ENCODE peak calls at places on chromosomes 3 and 15, in ten cellular contexts. H, T, Z, C, M, J, Q, X, V and G are unnamed samples.

GRCh38 chr15:57217716-57218598 is 158.3 kb upstream of the CGNL1 start:
- DNase-seq in H (no peak), T (no peak), Z (no peak), C (no peak), M (no peak), J (no peak), Q (no peak), X (no peak), V (no peak), G (no peak)

GRCh38 chr3:23865595-23866396 is 51.0 kb downstream of the NKIRAS1 start:
- DNase-seq in H (peak), T (peak), Z (peak), C (no peak), M (peak), J (peak), Q (no peak), X (no peak), V (no peak), G (no peak)

GRCh38 chr15:26394801-26395200 is 378.1 kb downstream of the GABRB3 start:
- DNase-seq in H (no peak), T (no peak), Z (peak), C (no peak), M (peak), J (no peak), Q (no peak), X (no peak), V (no peak), G (no peak)

GRCh38 chr15:57502116-57502515 is 89.6 kb upstream of the MYZAP start:
- DNase-seq in H (no peak), T (no peak), Z (no peak), C (no peak), M (no peak), J (peak), Q (no peak), X (no peak), V (no peak), G (no peak)

GRCh38 chr15:57761562-57761961 is 55.0 kb downstream of the POLR2M start:
- DNase-seq in H (no peak), T (no peak), Z (no peak), C (no peak), M (no peak), J (no peak), Q (no peak), X (no peak), V (no peak), G (no peak)

GRCh38 chr3:113676252-113676651 is 20.2 kb downstream of the USF3 start:
- DNase-seq in H (no peak), T (no peak), Z (no peak), C (no peak), M (no peak), J (no peak), Q (no peak), X (no peak), V (peak), G (no peak)

GRCh38 chr3:101158374-101158773 is 162.0 kb downstream of the IMPG2 start:
- DNase-seq in H (no peak), T (no peak), Z (no peak), C (no peak), M (no peak), J (no peak), Q (no peak), X (no peak), V (no peak), G (no peak)

GRCh38 chr15:74464897-74465296 is 3.9 kb upstream of the UBL7 start:
- DNase-seq in H (no peak), T (no peak), Z (no peak), C (no peak), M (no peak), J (no peak), Q (no peak), X (no peak), V (no peak), G (no peak)

GRCh38 chr3:67580430-67581000 is 73.9 kb downstream of the SUCLG2 start:
- DNase-seq in H (no peak), T (no peak), Z (no peak), C (no peak), M (no peak), J (no peak), Q (no peak), X (no peak), V (no peak), G (no peak)

GRCh38 chr3:194621947-194622346 is 11.3 kb downstream of the TMEM44 start:
- DNase-seq in H (no peak), T (no peak), Z (no peak), C (no peak), M (no peak), J (no peak), Q (no peak), X (no peak), V (no peak), G (no peak)

GRCh38 chr3:107524214-107525100 is 1.7 kb downstream of the BBX start:
- DNase-seq in H (peak), T (peak), Z (peak), C (peak), M (peak), J (peak), Q (peak), X (peak), V (peak), G (peak)

GRCh38 chr3:69353492-69353891 is 32.4 kb downstream of the FRMD4B start:
- DNase-seq in H (no peak), T (no peak), Z (no peak), C (no peak), M (peak), J (no peak), Q (no peak), X (no peak), V (peak), G (no peak)

GRCh38 chr3:65479118-65479517 is 559.6 kb downstream of the MAGI1 start:
- DNase-seq in H (no peak), T (no peak), Z (no peak), C (no peak), M (no peak), J (no peak), Q (no peak), X (no peak), V (no peak), G (no peak)

GRCh38 chr3:52299247-52299657 is 11.6 kb downstream of the GLYCTK start:
- DNase-seq in H (no peak), T (no peak), Z (no peak), C (no peak), M (no peak), J (no peak), Q (peak), X (no peak), V (no peak), G (no peak)

GRCh38 chr15:60729850-60730458 is 251.0 kb upstream of the ICE2 start:
- DNase-seq in H (no peak), T (no peak), Z (no peak), C (no peak), M (no peak), J (no peak), Q (no peak), X (no peak), V (no peak), G (no peak)

GRCh38 chr3:61927332-61927731 is 366.0 kb downstream of the PTPRG start:
- DNase-seq in H (no peak), T (peak), Z (no peak), C (no peak), M (peak), J (no peak), Q (no peak), X (peak), V (no peak), G (no peak)

GRCh38 chr3:131402391-131403039 is 20.9 kb downstream of the NUDT16 start:
- DNase-seq in H (no peak), T (no peak), Z (no peak), C (no peak), M (no peak), J (no peak), Q (no peak), X (no peak), V (no peak), G (no peak)

GRCh38 chr3:195068045-195068444 is 202.9 kb downstream of the XXYLT1 start:
- DNase-seq in H (no peak), T (no peak), Z (no peak), C (no peak), M (no peak), J (no peak), Q (no peak), X (no peak), V (no peak), G (no peak)

DNA sequence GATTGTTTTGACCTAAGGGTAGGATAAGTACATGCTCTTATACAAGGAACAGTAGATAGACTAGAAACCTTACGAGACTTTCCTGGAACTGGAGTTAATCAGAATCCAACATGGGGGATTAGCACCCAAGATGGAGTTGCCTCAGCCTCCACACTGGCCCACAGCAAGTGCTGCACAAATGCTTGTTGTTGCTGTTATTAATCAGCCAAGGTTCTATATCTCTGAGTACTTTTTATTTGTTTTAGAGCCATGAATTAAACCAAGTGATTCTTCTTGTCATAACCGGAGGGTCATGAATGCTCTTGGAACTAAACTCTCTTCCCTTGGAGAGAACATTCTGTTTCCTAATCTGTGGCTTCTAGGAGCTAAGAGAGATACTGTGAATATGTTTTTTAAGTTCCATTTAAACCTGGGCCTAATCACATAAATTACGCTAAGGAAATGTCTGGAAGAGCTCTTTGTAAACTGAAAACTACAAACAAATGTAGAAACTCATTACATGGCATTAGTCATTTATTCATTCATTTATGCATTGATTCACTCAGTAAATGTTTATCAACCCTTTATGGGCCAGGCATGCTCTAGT is 5.7 kb upstream of the IL16 start:
- DNase-seq in H (no peak), T (no peak), Z (no peak), C (no peak), M (no peak), J (no peak), Q (no peak), X (no peak), V (no peak), G (no peak)
- TF ChIP-seq CTCF in H (no peak), T (no peak), Z (no peak), C (no peak), M (no peak), J (no peak), Q (no peak), X (no peak), V (no peak), G (no peak)

GRCh38 chr3:25843332-25843731 is 53.4 kb downstream of the OXSM start:
- DNase-seq in H (peak), T (no peak), Z (no peak), C (no peak), M (no peak), J (no peak), Q (no peak), X (no peak), V (no peak), G (no peak)
- TF ChIP-seq CTCF in H (peak), T (peak), Z (peak), C (no peak), M (peak), J (no peak), Q (no peak), X (no peak), V (no peak), G (peak)

DNA sequence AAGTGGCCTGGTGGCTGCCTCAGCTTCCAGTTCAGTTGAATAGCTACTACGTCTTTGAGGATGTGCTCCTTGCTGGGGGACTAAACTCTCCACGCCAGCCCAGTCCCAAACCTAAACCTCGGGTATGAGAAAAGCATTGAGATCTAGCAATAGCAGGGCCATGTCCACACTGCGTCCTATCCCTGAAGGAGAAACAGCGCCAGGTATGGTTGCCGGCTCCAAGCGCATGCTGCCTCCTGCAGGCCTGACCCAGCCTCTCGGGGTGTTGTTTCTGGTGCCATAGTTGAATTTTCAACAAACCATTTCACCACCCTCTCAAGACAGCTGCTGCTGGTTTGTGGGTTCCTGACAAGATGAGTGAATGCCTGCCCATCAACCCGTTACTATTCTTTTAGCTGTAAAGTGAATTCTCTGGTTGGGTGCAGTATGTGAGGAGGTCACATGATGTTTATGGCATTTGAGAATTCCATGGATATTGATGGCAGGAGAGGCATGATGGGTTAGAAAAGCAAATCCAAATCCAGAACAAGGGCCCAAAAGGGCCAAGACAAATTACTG is 13.0 kb upstream of the SLC28A1 start:
- DNase-seq in H (no peak), T (no peak), Z (no peak), C (no peak), M (no peak), J (no peak), Q (no peak), X (no peak), V (no peak), G (no peak)
- TF ChIP-seq CTCF in H (peak), T (no peak), Z (no peak), C (no peak), M (no peak), J (no peak), Q (no peak), X (peak), V (no peak), G (peak)

GRCh38 chr3:180646187-180646790 is 33.0 kb downstream of the CCDC39 start:
- DNase-seq in H (no peak), T (no peak), Z (no peak), C (no peak), M (no peak), J (no peak), Q (no peak), X (no peak), V (no peak), G (no peak)
- TF ChIP-seq CTCF in H (peak), T (no peak), Z (peak), C (peak), M (peak), J (peak), Q (no peak), X (no peak), V (peak), G (peak)

DNA sequence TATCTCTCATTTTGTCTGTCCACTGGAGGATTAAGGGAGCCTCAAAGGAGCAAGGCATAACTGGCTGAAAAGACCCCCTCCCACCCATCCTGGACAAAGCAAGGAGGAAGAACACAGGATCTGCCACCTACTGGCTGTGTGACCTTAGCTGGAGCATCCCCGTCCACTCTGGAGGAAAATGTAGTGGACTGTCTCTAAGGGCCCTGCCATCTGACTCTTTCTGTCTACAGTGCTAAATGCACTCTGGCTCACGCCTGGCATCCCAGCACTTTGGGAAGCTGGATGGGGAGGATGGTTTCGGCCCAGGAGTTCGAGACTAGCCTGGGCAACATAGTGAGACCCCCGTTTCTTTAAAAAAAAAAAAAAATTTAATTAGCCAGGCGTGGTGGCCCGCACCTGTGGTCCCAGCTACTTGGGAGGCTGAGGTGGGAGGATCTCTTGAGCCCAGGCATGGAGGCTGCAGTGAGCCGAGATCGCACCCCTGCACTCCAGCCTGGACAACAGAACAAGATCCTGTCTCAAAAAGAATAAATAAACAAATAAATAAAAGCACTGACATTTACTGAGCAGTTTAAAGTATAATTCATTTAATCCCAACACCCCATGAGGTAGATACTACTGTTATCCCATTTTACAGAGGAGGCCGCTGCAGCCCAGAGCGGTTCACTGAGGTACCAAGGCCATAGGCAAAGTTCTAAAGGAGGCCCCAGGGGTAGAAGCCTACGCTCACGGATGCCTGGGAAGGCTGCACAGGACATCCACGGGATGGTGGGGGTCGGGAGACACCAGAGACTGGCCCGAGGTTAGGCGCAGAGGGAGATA is 1.1 kb downstream of the TBC1D2B start:
- DNase-seq in H (no peak), T (no peak), Z (peak), C (no peak), M (no peak), J (no peak), Q (no peak), X (no peak), V (no peak), G (no peak)
- TF ChIP-seq CTCF in H (peak), T (no peak), Z (no peak), C (no peak), M (peak), J (no peak), Q (no peak), X (no peak), V (no peak), G (no peak)

GRCh38 chr3:12840591-12841084 is 727 bp downstream of the RPL32 start:
- DNase-seq in H (peak), T (no peak), Z (no peak), C (no peak), M (no peak), J (no peak), Q (no peak), X (no peak), V (no peak), G (no peak)

GRCh38 chr3:12838179-12838965 is 3.0 kb downstream of the RPL32 start:
- DNase-seq in H (no peak), T (no peak), Z (no peak), C (no peak), M (no peak), J (no peak), Q (no peak), X (no peak), V (no peak), G (no peak)

GRCh38 chr3:12842469-12842868 is 1.1 kb upstream of the RPL32 start:
- DNase-seq in H (no peak), T (no peak), Z (no peak), C (no peak), M (no peak), J (no peak), Q (no peak), X (no peak), V (no peak), G (no peak)

GRCh38 chr3:12841085-12841969 is at the start of gene RPL32:
- DNase-seq in H (peak), T (peak), Z (peak), C (peak), M (peak), J (peak), Q (peak), X (peak), V (peak), G (peak)

GRCh38 chr3:12841970-12842328 is 584 bp upstream of the RPL32 start:
- DNase-seq in H (no peak), T (no peak), Z (no peak), C (no peak), M (no peak), J (no peak), Q (no peak), X (no peak), V (no peak), G (no peak)
- TF ChIP-seq CTCF in H (peak), T (no peak), Z (no peak), C (peak), M (no peak), J (no peak), Q (peak), X (no peak), V (peak), G (peak)

DNA sequence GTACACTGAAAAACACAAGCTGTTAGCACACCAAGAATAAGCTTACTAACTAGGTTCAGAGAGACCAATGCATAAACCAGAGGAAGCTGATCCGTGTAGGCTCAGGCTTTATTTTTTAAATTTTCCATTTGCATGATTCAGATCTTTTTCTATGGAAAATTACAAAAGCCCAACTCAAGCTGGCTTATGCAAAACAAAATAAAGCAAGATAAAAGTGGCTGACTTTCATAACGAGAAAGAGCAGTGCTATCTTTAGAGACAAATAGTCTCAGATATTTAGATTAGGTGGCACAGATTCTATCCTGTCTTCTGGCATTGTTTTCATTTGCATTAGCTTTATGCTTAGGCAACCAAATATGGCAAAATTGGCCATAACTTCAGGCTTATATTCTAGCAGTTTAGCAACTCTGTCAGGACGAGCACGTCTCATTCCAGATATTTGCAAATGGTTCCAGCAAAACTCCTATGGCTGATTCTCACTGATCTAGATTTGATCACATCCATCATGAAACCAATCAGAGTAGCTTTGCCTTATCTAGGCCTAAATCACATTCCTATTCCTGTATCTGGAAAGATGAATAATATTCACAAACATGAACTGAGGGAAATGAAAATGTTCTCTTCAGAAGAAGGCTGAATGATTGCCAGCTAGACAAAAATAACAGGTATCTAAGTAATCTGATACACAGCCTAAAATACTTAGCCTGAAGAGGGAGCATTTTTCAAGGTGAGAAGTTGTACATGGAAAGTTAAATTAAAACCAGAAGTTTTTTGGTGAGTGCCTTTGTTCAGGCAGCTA is 216.4 kb upstream of the DPPA4 start:
- DNase-seq in H (no peak), T (no peak), Z (no peak), C (no peak), M (no peak), J (no peak), Q (no peak), X (no peak), V (no peak), G (no peak)
- TF ChIP-seq CTCF in H (no peak), T (peak), Z (no peak), C (no peak), M (no peak), J (no peak), Q (no peak), X (no peak), V (no peak), G (no peak)

GRCh38 chr3:30749230-30749629 is 142.8 kb downstream of the TGFBR2 start:
- DNase-seq in H (no peak), T (no peak), Z (no peak), C (no peak), M (no peak), J (no peak), Q (no peak), X (no peak), V (no peak), G (no peak)

GRCh38 chr3:30747771-30748281 is 141.4 kb downstream of the TGFBR2 start:
- DNase-seq in H (peak), T (peak), Z (no peak), C (no peak), M (no peak), J (no peak), Q (no peak), X (no peak), V (no peak), G (no peak)

GRCh38 chr3:30750967-30751366 is 143.5 kb downstream of the GADL1 start:
- DNase-seq in H (peak), T (no peak), Z (no peak), C (no peak), M (no peak), J (no peak), Q (no peak), X (no peak), V (no peak), G (no peak)

GRCh38 chr3:30752961-30753360 is 141.5 kb downstream of the GADL1 start:
- DNase-seq in H (no peak), T (peak), Z (no peak), C (no peak), M (no peak), J (no peak), Q (no peak), X (no peak), V (no peak), G (no peak)

GRCh38 chr3:30751610-30752299 is 142.7 kb downstream of the GADL1 start:
- DNase-seq in H (peak), T (peak), Z (peak), C (no peak), M (peak), J (peak), Q (no peak), X (no peak), V (peak), G (no peak)
- TF ChIP-seq CTCF in H (peak), T (peak), Z (peak), C (no peak), M (peak), J (peak), Q (peak), X (no peak), V (peak), G (peak)